ENCODE peak calls at places on chromosome 10, in seven cellular contexts. One of them, this sample, is unnamed.

GRCh38 chr10:94115725-94116124 is 122.0 kb downstream of the PLCE1 start:
- DNase-seq in activated CD8-positive, alpha-beta memory T cell treated with anti-CD3 and anti-CD28 coated beads for 24 hours: no peak
- DNase-seq in NCI-H226: peak
- DNase-seq in lower lobe of right lung: no peak
- DNase-seq in Peyer's patch: no peak
- DNase-seq in renal cortical epithelial cell: peak
- DNase-seq in COLO829: no peak
- DNase-seq in this sample: no peak

GRCh38 chr10:58856508-58857240 is 319.8 kb upstream of the PHYHIPL start:
- DNase-seq in activated CD8-positive, alpha-beta memory T cell treated with anti-CD3 and anti-CD28 coated beads for 24 hours: no peak
- DNase-seq in lower lobe of right lung: no peak
- DNase-seq in renal cortical epithelial cell: peak
- DNase-seq in Peyer's patch: no peak
- DNase-seq in NCI-H226: peak
- DNase-seq in COLO829: peak
- DNase-seq in this sample: peak

GRCh38 chr10:1408656-1409358 is 328.5 kb downstream of the ADARB2 start:
- DNase-seq in lower lobe of right lung: no peak
- DNase-seq in COLO829: no peak
- DNase-seq in activated CD8-positive, alpha-beta memory T cell treated with anti-CD3 and anti-CD28 coated beads for 24 hours: peak
- DNase-seq in renal cortical epithelial cell: no peak
- DNase-seq in Peyer's patch: no peak
- DNase-seq in NCI-H226: no peak
- DNase-seq in this sample: no peak

GRCh38 chr10:3869036-3869435 is 84.0 kb upstream of the KLF6 start:
- DNase-seq in COLO829: no peak
- DNase-seq in NCI-H226: no peak
- DNase-seq in lower lobe of right lung: no peak
- DNase-seq in Peyer's patch: no peak
- DNase-seq in activated CD8-positive, alpha-beta memory T cell treated with anti-CD3 and anti-CD28 coated beads for 24 hours: no peak
- DNase-seq in renal cortical epithelial cell: peak
- DNase-seq in this sample: no peak

GRCh38 chr10:77680811-77681210 is 43.2 kb upstream of the KCNMA1 start:
- DNase-seq in COLO829: no peak
- DNase-seq in lower lobe of right lung: no peak
- DNase-seq in Peyer's patch: no peak
- DNase-seq in renal cortical epithelial cell: no peak
- DNase-seq in NCI-H226: no peak
- DNase-seq in activated CD8-positive, alpha-beta memory T cell treated with anti-CD3 and anti-CD28 coated beads for 24 hours: no peak
- DNase-seq in this sample: no peak

GRCh38 chr10:103620891-103621777 is 127.6 kb downstream of the NEURL1 start:
- DNase-seq in NCI-H226: no peak
- DNase-seq in Peyer's patch: no peak
- DNase-seq in lower lobe of right lung: no peak
- DNase-seq in renal cortical epithelial cell: no peak
- DNase-seq in COLO829: no peak
- DNase-seq in activated CD8-positive, alpha-beta memory T cell treated with anti-CD3 and anti-CD28 coated beads for 24 hours: no peak
- DNase-seq in this sample: no peak

GRCh38 chr10:133162178-133162909 is 2.3 kb downstream of the KNDC1 start:
- DNase-seq in lower lobe of right lung: peak
- DNase-seq in renal cortical epithelial cell: no peak
- DNase-seq in activated CD8-positive, alpha-beta memory T cell treated with anti-CD3 and anti-CD28 coated beads for 24 hours: peak
- DNase-seq in NCI-H226: peak
- DNase-seq in Peyer's patch: no peak
- DNase-seq in COLO829: no peak
- DNase-seq in this sample: no peak

GRCh38 chr10:131790021-131790420 is 110.8 kb upstream of the PPP2R2D start:
- DNase-seq in activated CD8-positive, alpha-beta memory T cell treated with anti-CD3 and anti-CD28 coated beads for 24 hours: no peak
- DNase-seq in COLO829: no peak
- DNase-seq in lower lobe of right lung: no peak
- DNase-seq in Peyer's patch: no peak
- DNase-seq in NCI-H226: no peak
- DNase-seq in renal cortical epithelial cell: no peak
- DNase-seq in this sample: no peak